ENCODE peak calls at places on chromosomes 16 and 17, in six cellular contexts. V, C, U, B, K and G are unnamed samples.

GRCh38 chr16:16183562-16183961 is 39.7 kb downstream of the ABCC6 start:
- DNase-seq in V (no peak), C (no peak), U (no peak), B (peak; percentile 41), K (no peak), G (no peak)

GRCh38 chr16:28606291-28607115 is 3.3 kb downstream of the SULT1A1 start:
- DNase-seq in V (no peak), C (no peak), U (no peak), B (no peak), K (no peak), G (no peak)

GRCh38 chr16:49924078-49924477 is 68.2 kb upstream of the ZNF423 start:
- DNase-seq in V (peak; percentile 64), C (no peak), U (no peak), B (no peak), K (no peak), G (peak; percentile 20)

GRCh38 chr16:56617212-56618085 is 8.1 kb upstream of the MT1E start:
- DNase-seq in V (no peak), C (peak; percentile 88), U (peak; percentile 80), B (peak; percentile 65), K (peak; percentile 89), G (peak; percentile 45)

GRCh38 chr16:12092347-12092882 is 115.9 kb downstream of the SNX29 start:
- DNase-seq in V (peak; percentile 13), C (no peak), U (no peak), B (no peak), K (no peak), G (no peak)

GRCh38 chr17:42253601-42254000 is 22.6 kb downstream of the STAT5B start:
- DNase-seq in V (no peak), C (no peak), U (no peak), B (no peak), K (no peak), G (no peak)

GRCh38 chr16:30893744-30894539 is at the start of gene BCL7C:
- DNase-seq in V (peak; percentile 93), C (peak; percentile 97), U (peak; percentile 94), B (peak; percentile 98), K (peak; percentile 94), G (peak; percentile 77)

GRCh38 chr17:42414782-42415409 is 8.2 kb downstream of the CAVIN1 start:
- DNase-seq in V (no peak), C (no peak), U (no peak), B (no peak), K (no peak), G (no peak)

GRCh38 chr16:57475711-57476339 is 10.5 kb downstream of the DOK4 start:
- DNase-seq in V (peak; percentile 82), C (no peak), U (no peak), B (peak; percentile 89), K (no peak), G (no peak)

GRCh38 chr16:78669994-78670393 is 570.5 kb downstream of the WWOX start:
- DNase-seq in V (no peak), C (peak; percentile 40), U (no peak), B (peak; percentile 9), K (peak; percentile 30), G (no peak)

GRCh38 chr17:42399121-42399520 is 10.9 kb upstream of the STAT3 start:
- DNase-seq in V (no peak), C (no peak), U (no peak), B (no peak), K (no peak), G (no peak)

GRCh38 chr16:57175896-57176295 is 9.9 kb downstream of the PSME3IP1 start:
- DNase-seq in V (no peak), C (no peak), U (no peak), B (no peak), K (no peak), G (no peak)

GRCh38 chr17:41067281-41067680 is 1.6 kb upstream of the KRTAP2-4 start:
- DNase-seq in V (no peak), C (no peak), U (no peak), B (no peak), K (no peak), G (no peak)

GRCh38 chr16:2846511-2847310 is 11.3 kb downstream of the PRSS22 start:
- DNase-seq in V (peak; percentile 81), C (no peak), U (no peak), B (no peak), K (no peak), G (no peak)

GRCh38 chr17:28293994-28294393 is 25.0 kb upstream of the TMEM97 start:
- DNase-seq in V (no peak), C (no peak), U (no peak), B (no peak), K (no peak), G (no peak)

GRCh38 chr16:85627102-85627834 is 14.1 kb downstream of the GSE1 start:
- DNase-seq in V (no peak), C (no peak), U (no peak), B (no peak), K (no peak), G (no peak)

GRCh38 chr17:45426561-45426960 is 6.1 kb downstream of the ARHGAP27 start:
- DNase-seq in V (no peak), C (no peak), U (no peak), B (no peak), K (no peak), G (no peak)

GRCh38 chr17:73158133-73158532 is 6.7 kb upstream of the SSTR2 start:
- DNase-seq in V (no peak), C (no peak), U (no peak), B (no peak), K (no peak), G (no peak)

GRCh38 chr17:73156887-73157870 is 7.6 kb upstream of the SSTR2 start:
- DNase-seq in V (no peak), C (no peak), U (no peak), B (peak; percentile 57), K (no peak), G (no peak)

GRCh38 chr17:73151888-73152633 is 12.7 kb upstream of the SSTR2 start:
- DNase-seq in V (no peak), C (no peak), U (no peak), B (no peak), K (no peak), G (no peak)

GRCh38 chr17:73155410-73156165 is 9.2 kb upstream of the SSTR2 start:
- DNase-seq in V (no peak), C (no peak), U (no peak), B (peak; percentile 45), K (no peak), G (no peak)

DNA sequence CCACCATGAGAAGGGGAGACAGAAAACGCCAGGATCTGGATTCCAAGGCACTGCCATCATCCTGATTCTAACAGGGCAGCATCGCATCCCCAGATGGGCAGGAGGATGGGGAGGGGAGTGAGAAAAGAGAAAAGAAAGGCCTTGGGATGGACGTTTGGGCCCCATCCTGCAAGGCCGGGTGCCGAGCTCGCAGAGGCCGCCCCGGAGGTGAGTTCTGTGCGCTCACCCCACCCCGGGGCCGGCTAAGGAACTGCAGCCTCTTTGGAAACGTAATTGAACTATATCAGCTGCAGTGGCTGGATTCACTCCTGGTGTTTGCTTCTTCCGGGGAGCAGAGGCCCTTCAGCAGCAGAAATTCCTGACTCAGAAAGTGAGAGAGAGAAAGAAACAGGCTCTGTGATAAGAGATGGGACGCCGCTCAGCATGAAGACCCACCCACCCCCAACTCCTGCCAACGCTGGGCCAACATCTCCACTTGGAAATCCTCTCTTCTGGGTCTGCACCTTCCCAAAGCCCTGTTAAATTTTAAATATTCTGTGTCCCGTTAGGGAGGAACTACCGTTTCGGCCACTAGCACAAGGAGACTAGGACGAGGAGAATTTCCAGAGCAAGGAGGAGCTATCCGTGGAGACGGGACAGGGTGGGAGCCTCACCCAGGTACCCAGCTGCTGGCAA is 8.5 kb upstream of the SSTR2 start:
- DNase-seq in V (peak; percentile 66), C (peak; percentile 71), U (peak; percentile 83), B (peak; percentile 84), K (peak; percentile 68), G (peak; percentile 81)
- H3K27ac ChIP-seq in V (no peak overlapping the region), C (peak overlapping the region; percentile 28), U (no peak overlapping the region), B (no peak overlapping the region), K (no peak overlapping the region), G (peak overlapping the region; percentile 51)

DNA sequence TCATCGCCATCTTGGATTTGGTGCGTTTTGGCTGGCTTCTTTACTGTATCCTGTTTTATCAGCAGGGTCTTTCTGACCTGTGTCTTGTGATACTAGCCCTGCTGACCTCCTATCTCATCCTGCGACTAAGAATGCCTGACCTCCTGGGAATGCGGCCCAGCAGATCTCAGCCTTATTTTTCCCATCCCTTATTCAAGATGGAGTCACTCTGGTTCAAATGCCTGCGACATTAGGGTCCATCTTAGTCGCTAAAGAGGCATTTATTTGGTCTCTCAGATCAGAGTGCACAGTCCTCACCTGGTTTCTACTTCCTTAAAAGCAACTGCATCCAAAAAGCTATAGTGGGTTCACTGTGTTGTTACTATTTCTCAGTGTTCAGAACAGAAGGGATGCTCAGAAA is 100.4 kb upstream of the CACNG5 start:
- DNase-seq in V (no peak), C (no peak), U (no peak), B (no peak), K (no peak), G (no peak)
- TF ChIP-seq CTCF in V (no peak), C (no peak), U (no peak), B (no peak), K (no peak), G (no peak)

GRCh38 chr16:75075688-75076268 is 40.8 kb downstream of the LDHD start:
- DNase-seq in V (no peak), C (no peak), U (no peak), B (no peak), K (no peak), G (no peak)
- H3K4me3 ChIP-seq in V (no peak overlapping the region), C (no peak overlapping the region), U (no peak overlapping the region), B (no peak overlapping the region), K (no peak overlapping the region), G (no peak overlapping the region)

GRCh38 chr17:14428640-14429029 is 127.8 kb downstream of the HS3ST3B1 start:
- DNase-seq in V (no peak), C (no peak), U (no peak), B (no peak), K (no peak), G (no peak)
- H3K27ac ChIP-seq in V (no peak overlapping the region), C (no peak overlapping the region), U (no peak overlapping the region), B (no peak overlapping the region), K (no peak overlapping the region), G (no peak overlapping the region)

GRCh38 chr16:66256919-66257318 is 109.6 kb upstream of the CDH5 start:
- DNase-seq in V (no peak), C (no peak), U (no peak), B (no peak), K (no peak), G (no peak)
- TF ChIP-seq CTCF in V (no peak), C (no peak), U (no peak), B (no peak), K (no peak), G (no peak)

DNA sequence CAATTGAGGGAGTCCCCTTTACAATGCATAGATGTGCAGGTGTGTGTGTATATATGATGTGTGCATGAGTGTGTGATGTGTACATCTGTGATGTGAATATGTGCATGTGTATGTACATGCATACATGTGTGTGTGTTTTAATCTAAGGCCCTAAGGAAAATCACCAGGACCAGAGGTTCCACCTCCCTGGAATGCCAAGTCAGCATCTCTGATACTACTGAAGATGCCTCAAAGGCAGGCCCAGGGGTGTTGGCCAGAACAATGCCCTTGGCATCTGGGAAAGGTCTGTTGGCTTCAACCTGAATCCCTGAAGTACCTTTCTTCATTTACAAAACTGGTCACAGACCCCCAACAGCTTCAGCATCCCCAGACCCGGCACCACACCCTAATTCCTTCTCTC is 129.5 kb downstream of the CDYL2 start:
- DNase-seq in V (no peak), C (no peak), U (no peak), B (no peak), K (no peak), G (no peak)
- H3K4me3 ChIP-seq in V (no peak overlapping the region), C (no peak overlapping the region), U (no peak overlapping the region), B (no peak overlapping the region), K (no peak overlapping the region), G (no peak overlapping the region)